ENCODE peak calls at places on chromosomes 11 and 22, in six cellular contexts. I is endothelial cell; Q is GM12891; X is NCI-H146; E is GM19239; D is activated naive CD4-positive, alpha-beta T cell treated with anti-CD3 and anti-CD28 coated beads for 36 hours. Y is an unnamed sample.

GRCh38 chr11:125180413-125181305 is 16.1 kb downstream of the PKNOX2 start:
- DNase-seq in X (no peak), I (no peak), D (no peak), Q (no peak), E (no peak), Y (no peak)

GRCh38 chr11:29486301-29486700 is 530.5 kb downstream of the KCNA4 start:
- DNase-seq in Q (no peak), X (no peak), I (no peak), D (no peak), E (no peak), Y (no peak)

GRCh38 chr11:118851970-118852369 is 31.7 kb upstream of the CXCR5 start:
- DNase-seq in Q (peak), X (no peak), D (no peak), E (peak), I (no peak), Y (no peak)

GRCh38 chr11:124716596-124716995 is 23.1 kb upstream of the NRGN start:
- DNase-seq in D (no peak), I (no peak), Q (no peak), E (no peak), X (no peak), Y (no peak)

GRCh38 chr11:115269193-115269592 is 235.0 kb downstream of the CADM1 start:
- DNase-seq in I (no peak), E (no peak), D (no peak), Q (no peak), X (no peak), Y (peak)

GRCh38 chr22:19218541-19219233 is 40.2 kb upstream of the SLC25A1 start:
- DNase-seq in X (peak), E (no peak), Q (no peak), D (no peak), I (no peak), Y (no peak)

GRCh38 chr11:119316729-119317591 is at the start of gene MCAM:
- DNase-seq in I (peak), Q (peak), X (peak), E (no peak), D (no peak), Y (peak)

GRCh38 chr11:43576834-43577521 is 103.6 kb upstream of the HSD17B12 start:
- DNase-seq in D (peak), Q (no peak), X (peak), I (peak), E (no peak), Y (no peak)

GRCh38 chr11:67268684-67269268 is 2.5 kb downstream of the GRK2 start:
- DNase-seq in E (no peak), X (no peak), I (no peak), Q (no peak), D (no peak), Y (no peak)

GRCh38 chr11:103940542-103940941 is 95.9 kb upstream of the DDI1 start:
- DNase-seq in D (no peak), I (no peak), E (no peak), Q (no peak), X (peak), Y (no peak)

GRCh38 chr22:46791201-46791731 is 28.8 kb downstream of the TBC1D22A start:
- DNase-seq in Q (no peak), D (peak), E (peak), X (no peak), I (no peak), Y (no peak)

GRCh38 chr11:27477243-27477642 is 4.7 kb upstream of the LGR4 start:
- DNase-seq in D (no peak), Q (no peak), I (no peak), X (no peak), E (no peak), Y (no peak)

GRCh38 chr11:13120691-13121090 is 111.6 kb downstream of the RASSF10 start:
- DNase-seq in Q (no peak), I (no peak), X (no peak), E (no peak), D (no peak), Y (no peak)

GRCh38 chr11:117000741-117001096 is 97.5 kb downstream of the SIK3 start:
- DNase-seq in I (no peak), D (no peak), X (no peak), Q (no peak), E (no peak), Y (no peak)

GRCh38 chr22:35155403-35156025 is 89.6 kb downstream of the ISX start:
- DNase-seq in E (no peak), Q (no peak), D (no peak), I (no peak), X (no peak), Y (no peak)

GRCh38 chr22:31970490-31971444 is 26.4 kb downstream of the YWHAH start:
- DNase-seq in I (peak), E (peak), X (peak), Q (peak), D (peak), Y (peak)

GRCh38 chr22:20792966-20793332 is 19.0 kb downstream of the SERPIND1 start:
- DNase-seq in Q (no peak), E (no peak), D (no peak), X (no peak), I (no peak), Y (no peak)

GRCh38 chr11:70547386-70547785 is 149.1 kb downstream of the CTTN start:
- DNase-seq in E (no peak), I (no peak), D (no peak), X (peak), Q (no peak), Y (no peak)

GRCh38 chr11:128707671-128708070 is 13.8 kb downstream of the FLI1 start:
- DNase-seq in Q (no peak), I (no peak), X (no peak), D (no peak), E (no peak), Y (no peak)

GRCh38 chr22:22109693-22110466 is 127.3 kb upstream of the TOP3B start:
- DNase-seq in Q (no peak), X (no peak), D (no peak), E (no peak), I (no peak), Y (no peak)